ENCODE peak calls at places on chromosomes 6 and 20, in six cellular contexts. One of them, this sample, is unnamed.

GRCh38 chr6:12602951-12603710 is 113.4 kb upstream of the PHACTR1 start:
- DNase-seq in IMR-90: peak
- DNase-seq in mammary epithelial cell: peak
- DNase-seq in upper lobe of right lung: no peak
- DNase-seq in tibial artery: peak
- DNase-seq in uterus: no peak
- DNase-seq in this sample: peak

GRCh38 chr6:146892613-146893401 is 294.0 kb downstream of the ADGB start:
- DNase-seq in IMR-90: peak
- DNase-seq in mammary epithelial cell: peak
- DNase-seq in upper lobe of right lung: no peak
- DNase-seq in tibial artery: no peak
- DNase-seq in uterus: no peak
- DNase-seq in this sample: no peak

GRCh38 chr6:13741358-13741757 is 29.7 kb upstream of the RANBP9 start:
- DNase-seq in IMR-90: no peak
- DNase-seq in mammary epithelial cell: no peak
- DNase-seq in upper lobe of right lung: no peak
- DNase-seq in tibial artery: no peak
- DNase-seq in uterus: no peak
- DNase-seq in this sample: no peak

GRCh38 chr6:36679043-36679821 is 718 bp downstream of the CDKN1A start:
- DNase-seq in IMR-90: peak
- DNase-seq in mammary epithelial cell: peak
- DNase-seq in upper lobe of right lung: peak
- DNase-seq in tibial artery: peak
- DNase-seq in uterus: peak
- DNase-seq in this sample: peak

GRCh38 chr6:122818866-122819265 is 29.8 kb downstream of the SMPDL3A start:
- DNase-seq in IMR-90: no peak
- DNase-seq in mammary epithelial cell: no peak
- DNase-seq in upper lobe of right lung: no peak
- DNase-seq in tibial artery: no peak
- DNase-seq in uterus: no peak
- DNase-seq in this sample: no peak

GRCh38 chr20:57612436-57612835 is 7.8 kb downstream of the ZBP1 start:
- DNase-seq in IMR-90: no peak
- DNase-seq in mammary epithelial cell: no peak
- DNase-seq in upper lobe of right lung: no peak
- DNase-seq in tibial artery: no peak
- DNase-seq in uterus: no peak
- DNase-seq in this sample: no peak

GRCh38 chr6:1868561-1869261 is 259.0 kb downstream of the FOXC1 start:
- DNase-seq in IMR-90: no peak
- DNase-seq in mammary epithelial cell: no peak
- DNase-seq in upper lobe of right lung: no peak
- DNase-seq in tibial artery: no peak
- DNase-seq in uterus: no peak
- DNase-seq in this sample: no peak

GRCh38 chr6:169824848-169825557 is 73.6 kb downstream of the ERMARD start:
- DNase-seq in IMR-90: no peak
- DNase-seq in mammary epithelial cell: no peak
- DNase-seq in upper lobe of right lung: peak
- DNase-seq in tibial artery: no peak
- DNase-seq in uterus: peak
- DNase-seq in this sample: no peak

GRCh38 chr6:83019741-83020140 is 45.9 kb downstream of the UBE3D start:
- DNase-seq in IMR-90: no peak
- DNase-seq in mammary epithelial cell: no peak
- DNase-seq in upper lobe of right lung: no peak
- DNase-seq in tibial artery: no peak
- DNase-seq in uterus: no peak
- DNase-seq in this sample: no peak

GRCh38 chr20:9978395-9979004 is 56.3 kb upstream of the ANKEF1 start:
- DNase-seq in IMR-90: peak
- DNase-seq in mammary epithelial cell: peak
- DNase-seq in upper lobe of right lung: no peak
- DNase-seq in tibial artery: peak
- DNase-seq in uterus: peak
- DNase-seq in this sample: no peak

GRCh38 chr6:169990095-169991030 is 238.9 kb downstream of the ERMARD start:
- DNase-seq in IMR-90: no peak
- DNase-seq in mammary epithelial cell: no peak
- DNase-seq in upper lobe of right lung: peak
- DNase-seq in tibial artery: peak
- DNase-seq in uterus: peak
- DNase-seq in this sample: peak

GRCh38 chr6:133964052-133964451 is 11.0 kb downstream of the TBPL1 start:
- DNase-seq in IMR-90: peak
- DNase-seq in mammary epithelial cell: peak
- DNase-seq in upper lobe of right lung: no peak
- DNase-seq in tibial artery: no peak
- DNase-seq in uterus: no peak
- DNase-seq in this sample: no peak

GRCh38 chr6:35681298-35681697 is 7.4 kb downstream of the FKBP5 start:
- DNase-seq in IMR-90: no peak
- DNase-seq in mammary epithelial cell: no peak
- DNase-seq in upper lobe of right lung: no peak
- DNase-seq in tibial artery: no peak
- DNase-seq in uterus: no peak
- DNase-seq in this sample: no peak

GRCh38 chr20:51434556-51435256 is 107.8 kb downstream of the NFATC2 start:
- DNase-seq in IMR-90: peak
- DNase-seq in mammary epithelial cell: peak
- DNase-seq in upper lobe of right lung: no peak
- DNase-seq in tibial artery: no peak
- DNase-seq in uterus: no peak
- DNase-seq in this sample: no peak

GRCh38 chr20:16530201-16530681 is 43.0 kb downstream of the KIF16B start:
- DNase-seq in IMR-90: peak
- DNase-seq in mammary epithelial cell: peak
- DNase-seq in upper lobe of right lung: no peak
- DNase-seq in tibial artery: no peak
- DNase-seq in uterus: no peak
- DNase-seq in this sample: no peak

GRCh38 chr20:33262658-33263065 is 20.4 kb upstream of the BPIFB1 start:
- DNase-seq in IMR-90: peak
- DNase-seq in mammary epithelial cell: peak
- DNase-seq in upper lobe of right lung: no peak
- DNase-seq in tibial artery: no peak
- DNase-seq in uterus: no peak
- DNase-seq in this sample: no peak

GRCh38 chr6:157982297-157982579 is 575 bp downstream of the SYNJ2 start:
- DNase-seq in IMR-90: no peak
- DNase-seq in mammary epithelial cell: peak
- DNase-seq in upper lobe of right lung: peak
- DNase-seq in tibial artery: no peak
- DNase-seq in uterus: no peak
- DNase-seq in this sample: peak

GRCh38 chr6:106628658-106629102 is 618 bp downstream of the RTN4IP1 start:
- DNase-seq in IMR-90: peak
- DNase-seq in mammary epithelial cell: no peak
- DNase-seq in upper lobe of right lung: no peak
- DNase-seq in tibial artery: no peak
- DNase-seq in uterus: no peak
- DNase-seq in this sample: no peak

GRCh38 chr6:149451361-149452061 is 33.3 kb downstream of the ZC3H12D start:
- DNase-seq in IMR-90: no peak
- DNase-seq in mammary epithelial cell: no peak
- DNase-seq in upper lobe of right lung: peak
- DNase-seq in tibial artery: no peak
- DNase-seq in uterus: no peak
- DNase-seq in this sample: no peak

GRCh38 chr6:115969207-115969929 is 91.3 kb downstream of the FRK start:
- DNase-seq in IMR-90: no peak
- DNase-seq in mammary epithelial cell: no peak
- DNase-seq in upper lobe of right lung: no peak
- DNase-seq in tibial artery: no peak
- DNase-seq in uterus: no peak
- DNase-seq in this sample: peak

GRCh38 chr6:107185570-107185969 is 70.3 kb upstream of the BEND3 start:
- DNase-seq in IMR-90: peak
- DNase-seq in mammary epithelial cell: peak
- DNase-seq in upper lobe of right lung: no peak
- DNase-seq in tibial artery: no peak
- DNase-seq in uterus: no peak
- DNase-seq in this sample: no peak

GRCh38 chr20:5612476-5613291 is 137.5 kb upstream of the SHLD1 start:
- DNase-seq in IMR-90: peak
- DNase-seq in mammary epithelial cell: peak
- DNase-seq in upper lobe of right lung: no peak
- DNase-seq in tibial artery: no peak
- DNase-seq in uterus: no peak
- DNase-seq in this sample: no peak

GRCh38 chr6:15387118-15387517 is 141.2 kb downstream of the JARID2 start:
- DNase-seq in IMR-90: peak
- DNase-seq in mammary epithelial cell: no peak
- DNase-seq in upper lobe of right lung: no peak
- DNase-seq in tibial artery: no peak
- DNase-seq in uterus: no peak
- DNase-seq in this sample: no peak

GRCh38 chr6:15386110-15386755 is 140.4 kb downstream of the JARID2 start:
- DNase-seq in IMR-90: no peak
- DNase-seq in mammary epithelial cell: no peak
- DNase-seq in upper lobe of right lung: no peak
- DNase-seq in tibial artery: no peak
- DNase-seq in uterus: no peak
- DNase-seq in this sample: no peak

GRCh38 chr6:15385521-15385920 is 139.7 kb downstream of the JARID2 start:
- DNase-seq in IMR-90: no peak
- DNase-seq in mammary epithelial cell: no peak
- DNase-seq in upper lobe of right lung: no peak
- DNase-seq in tibial artery: no peak
- DNase-seq in uterus: no peak
- DNase-seq in this sample: no peak

GRCh38 chr6:15384901-15385300 is 139.0 kb downstream of the JARID2 start:
- DNase-seq in IMR-90: no peak
- DNase-seq in mammary epithelial cell: no peak
- DNase-seq in upper lobe of right lung: no peak
- DNase-seq in tibial artery: no peak
- DNase-seq in uterus: no peak
- DNase-seq in this sample: no peak

DNA sequence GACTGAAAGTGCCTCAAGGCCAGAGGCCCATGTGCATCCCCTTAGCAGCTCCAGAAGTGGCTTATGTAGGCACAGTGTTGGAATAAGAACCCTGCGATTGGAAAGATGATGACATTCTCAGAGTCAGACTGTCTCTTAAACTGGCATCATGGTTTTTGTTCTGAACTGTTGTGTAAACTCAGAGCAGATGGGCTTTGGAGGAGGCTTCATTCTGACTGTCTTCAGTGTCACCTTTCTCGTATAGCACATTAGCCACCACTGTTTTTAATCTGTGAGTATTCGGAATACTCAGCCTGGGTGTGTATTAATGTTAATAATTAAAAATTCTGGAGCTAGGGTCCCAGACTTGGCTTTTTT is 140.9 kb downstream of the JARID2 start:
- DNase-seq in IMR-90: no peak
- DNase-seq in mammary epithelial cell: no peak
- DNase-seq in upper lobe of right lung: no peak
- DNase-seq in tibial artery: no peak
- DNase-seq in uterus: no peak
- DNase-seq in this sample: no peak
- TF ChIP-seq CTCF in IMR-90: no peak
- TF ChIP-seq CTCF in mammary epithelial cell: no peak
- TF ChIP-seq CTCF in upper lobe of right lung: no peak
- TF ChIP-seq CTCF in tibial artery: no peak
- TF ChIP-seq CTCF in uterus: no peak
- TF ChIP-seq CTCF in this sample: no peak

GRCh38 chr20:58854638-58855471 is 2.3 kb downstream of the GNAS start:
- DNase-seq in IMR-90: no peak
- DNase-seq in mammary epithelial cell: no peak
- DNase-seq in upper lobe of right lung: no peak
- DNase-seq in tibial artery: no peak
- DNase-seq in uterus: no peak
- DNase-seq in this sample: no peak

GRCh38 chr20:58852559-58853271 is at the start of gene GNAS:
- DNase-seq in IMR-90: peak
- DNase-seq in mammary epithelial cell: peak
- DNase-seq in upper lobe of right lung: peak
- DNase-seq in tibial artery: no peak
- DNase-seq in uterus: peak
- DNase-seq in this sample: peak

GRCh38 chr20:58855506-58856314 is 3.2 kb downstream of the GNAS start:
- DNase-seq in IMR-90: no peak
- DNase-seq in mammary epithelial cell: peak
- DNase-seq in upper lobe of right lung: no peak
- DNase-seq in tibial artery: no peak
- DNase-seq in uterus: no peak
- DNase-seq in this sample: no peak

GRCh38 chr20:58853466-58853865 is 950 bp downstream of the GNAS start:
- DNase-seq in IMR-90: no peak
- DNase-seq in mammary epithelial cell: no peak
- DNase-seq in upper lobe of right lung: no peak
- DNase-seq in tibial artery: no peak
- DNase-seq in uterus: no peak
- DNase-seq in this sample: no peak

DNA sequence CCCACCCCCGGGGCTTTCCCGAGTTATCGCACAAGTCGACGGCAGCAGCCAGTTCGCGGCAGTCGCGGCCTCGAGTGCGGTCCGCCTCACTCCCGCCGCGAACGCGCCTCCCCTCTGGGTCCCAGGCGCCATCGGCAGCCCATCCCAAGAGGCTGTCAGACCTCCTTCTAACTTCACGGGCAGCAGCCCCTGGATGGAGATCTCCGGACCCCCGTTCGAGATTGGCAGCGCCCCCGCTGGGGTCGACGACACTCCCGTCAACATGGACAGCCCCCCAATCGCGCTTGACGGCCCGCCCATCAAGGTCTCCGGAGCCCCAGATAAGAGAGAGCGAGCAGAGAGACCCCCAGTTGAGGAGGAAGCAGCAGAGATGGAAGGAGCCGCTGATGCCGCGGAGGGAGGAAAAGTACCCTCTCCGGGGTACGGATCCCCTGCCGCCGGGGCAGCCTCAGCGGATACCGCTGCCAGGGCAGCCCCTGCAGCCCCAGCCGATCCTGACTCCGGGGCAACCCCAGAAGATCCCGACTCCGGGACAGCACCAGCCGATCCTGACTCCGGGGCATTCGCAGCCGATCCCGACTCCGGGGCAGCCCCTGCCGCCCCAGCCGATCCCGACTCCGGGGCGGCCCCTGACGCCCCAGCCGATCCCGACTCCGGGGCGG is 1.6 kb downstream of the GNAS start:
- DNase-seq in IMR-90: no peak
- DNase-seq in mammary epithelial cell: no peak
- DNase-seq in upper lobe of right lung: no peak
- DNase-seq in tibial artery: no peak
- DNase-seq in uterus: no peak
- DNase-seq in this sample: no peak
- H3K4me3 ChIP-seq in IMR-90: no peak
- H3K4me3 ChIP-seq in mammary epithelial cell: no peak
- H3K4me3 ChIP-seq in upper lobe of right lung: no peak
- H3K4me3 ChIP-seq in tibial artery: peak
- H3K4me3 ChIP-seq in uterus: no peak
- H3K4me3 ChIP-seq in this sample: peak

GRCh38 chr6:151440930-151441329 is 11.0 kb downstream of the RMND1 start:
- DNase-seq in IMR-90: peak
- DNase-seq in mammary epithelial cell: no peak
- DNase-seq in upper lobe of right lung: no peak
- DNase-seq in tibial artery: no peak
- DNase-seq in uterus: no peak
- DNase-seq in this sample: no peak
- TF ChIP-seq CTCF in IMR-90: peak
- TF ChIP-seq CTCF in mammary epithelial cell: peak
- TF ChIP-seq CTCF in upper lobe of right lung: peak
- TF ChIP-seq CTCF in tibial artery: peak
- TF ChIP-seq CTCF in uterus: peak
- TF ChIP-seq CTCF in this sample: peak

GRCh38 chr6:142934190-142934589 is 10.8 kb downstream of the HIVEP2 start:
- DNase-seq in IMR-90: no peak
- DNase-seq in mammary epithelial cell: no peak
- DNase-seq in upper lobe of right lung: no peak
- DNase-seq in tibial artery: no peak
- DNase-seq in uterus: no peak
- DNase-seq in this sample: no peak
- H3K4me3 ChIP-seq in IMR-90: no peak
- H3K4me3 ChIP-seq in mammary epithelial cell: no peak
- H3K4me3 ChIP-seq in upper lobe of right lung: no peak
- H3K4me3 ChIP-seq in tibial artery: no peak
- H3K4me3 ChIP-seq in uterus: no peak
- H3K4me3 ChIP-seq in this sample: no peak

This sample was measured in heart left ventricle.